ENCODE peak calls at places on chromosomes 5 and 9, in four cellular contexts. One of them, this sample, is unnamed.

GRCh38 chr5:36422957-36423356 is 121.3 kb upstream of the RANBP3L start:
- DNase-seq in uterus: no peak
- DNase-seq in IMR-90: no peak
- DNase-seq in brain microvascular endothelial cell: peak
- DNase-seq in this sample: no peak

GRCh38 chr5:3684118-3684517 is 88.5 kb downstream of the IRX1 start:
- DNase-seq in brain microvascular endothelial cell: no peak
- DNase-seq in uterus: no peak
- DNase-seq in IMR-90: no peak
- DNase-seq in this sample: no peak

GRCh38 chr5:92641031-92641962 is 939.7 kb downstream of the NR2F1-AS1 start:
- DNase-seq in uterus: peak
- DNase-seq in brain microvascular endothelial cell: peak
- DNase-seq in IMR-90: peak
- DNase-seq in this sample: no peak

GRCh38 chr5:29758986-29759421 is 1434.5 kb upstream of the CDH6 start:
- DNase-seq in brain microvascular endothelial cell: no peak
- DNase-seq in IMR-90: no peak
- DNase-seq in uterus: no peak
- DNase-seq in this sample: no peak

GRCh38 chr5:64166201-64166959 is 737 bp downstream of the RNF180 start:
- DNase-seq in IMR-90: no peak
- DNase-seq in uterus: no peak
- DNase-seq in brain microvascular endothelial cell: no peak
- DNase-seq in this sample: no peak

GRCh38 chr5:123154857-123155467 is 65.9 kb downstream of the PRDM6 start:
- DNase-seq in brain microvascular endothelial cell: no peak
- DNase-seq in IMR-90: no peak
- DNase-seq in uterus: no peak
- DNase-seq in this sample: no peak

GRCh38 chr9:1979815-1980367 is 35.3 kb upstream of the SMARCA2 start:
- DNase-seq in uterus: no peak
- DNase-seq in brain microvascular endothelial cell: no peak
- DNase-seq in IMR-90: peak
- DNase-seq in this sample: peak

GRCh38 chr9:93258419-93258817 is 74.5 kb downstream of the WNK2 start:
- DNase-seq in uterus: no peak
- DNase-seq in brain microvascular endothelial cell: no peak
- DNase-seq in IMR-90: no peak
- DNase-seq in this sample: no peak

GRCh38 chr9:7205806-7206205 is 448.0 kb downstream of the KDM4C start:
- DNase-seq in brain microvascular endothelial cell: no peak
- DNase-seq in uterus: no peak
- DNase-seq in IMR-90: no peak
- DNase-seq in this sample: no peak

GRCh38 chr9:132632426-132632825 is 37.4 kb downstream of the DDX31 start:
- DNase-seq in IMR-90: no peak
- DNase-seq in uterus: no peak
- DNase-seq in brain microvascular endothelial cell: no peak
- DNase-seq in this sample: no peak

GRCh38 chr9:83596899-83597504 is 25.9 kb upstream of the IDNK start:
- DNase-seq in uterus: no peak
- DNase-seq in brain microvascular endothelial cell: peak
- DNase-seq in IMR-90: no peak
- DNase-seq in this sample: no peak

GRCh38 chr9:5557606-5558587 is 47.6 kb downstream of the PDCD1LG2 start:
- DNase-seq in brain microvascular endothelial cell: no peak
- DNase-seq in uterus: peak
- DNase-seq in IMR-90: no peak
- DNase-seq in this sample: no peak

GRCh38 chr9:97866848-97867247 is 13.8 kb downstream of the FOXE1 start:
- DNase-seq in IMR-90: no peak
- DNase-seq in uterus: no peak
- DNase-seq in brain microvascular endothelial cell: no peak
- DNase-seq in this sample: no peak

GRCh38 chr9:91395553-91396470 is 27.8 kb downstream of the NFIL3 start:
- DNase-seq in uterus: no peak
- DNase-seq in IMR-90: peak
- DNase-seq in brain microvascular endothelial cell: peak
- DNase-seq in this sample: no peak

GRCh38 chr9:23638837-23639426 is 187.1 kb downstream of the ELAVL2 start:
- DNase-seq in brain microvascular endothelial cell: no peak
- DNase-seq in IMR-90: no peak
- DNase-seq in uterus: no peak
- DNase-seq in this sample: no peak

GRCh38 chr5:7878381-7878873 is 9.5 kb downstream of the MTRR start:
- DNase-seq in brain microvascular endothelial cell: peak
- DNase-seq in IMR-90: peak
- DNase-seq in uterus: no peak
- DNase-seq in this sample: no peak

GRCh38 chr9:128091144-128091543 is 23.1 kb downstream of the SLC25A25 start:
- DNase-seq in brain microvascular endothelial cell: peak
- DNase-seq in IMR-90: peak
- DNase-seq in uterus: peak
- DNase-seq in this sample: peak

GRCh38 chr5:73388371-73388684 is 60.2 kb downstream of the FOXD1 start:
- DNase-seq in IMR-90: peak
- DNase-seq in uterus: no peak
- DNase-seq in brain microvascular endothelial cell: no peak
- DNase-seq in this sample: no peak

GRCh38 chr9:112380102-112380581 is at the start of gene HSDL2:
- DNase-seq in uterus: no peak
- DNase-seq in IMR-90: peak
- DNase-seq in brain microvascular endothelial cell: no peak
- DNase-seq in this sample: no peak

GRCh38 chr9:129587487-129588262 is 33.2 kb downstream of the C9orf50 start:
- DNase-seq in brain microvascular endothelial cell: no peak
- DNase-seq in uterus: no peak
- DNase-seq in IMR-90: peak
- DNase-seq in this sample: no peak

GRCh38 chr5:55502759-55503158 is 32.0 kb downstream of the PLPP1 start:
- DNase-seq in brain microvascular endothelial cell: no peak
- DNase-seq in IMR-90: no peak
- DNase-seq in uterus: no peak
- DNase-seq in this sample: no peak

GRCh38 chr5:153896701-153897100 is 142.0 kb downstream of the FAM114A2 start:
- DNase-seq in IMR-90: peak
- DNase-seq in brain microvascular endothelial cell: peak
- DNase-seq in uterus: no peak
- DNase-seq in this sample: no peak

GRCh38 chr9:128124873-128125574 is 2.5 kb downstream of the PTGES2 start:
- DNase-seq in IMR-90: peak
- DNase-seq in uterus: peak
- DNase-seq in brain microvascular endothelial cell: peak
- DNase-seq in this sample: no peak

GRCh38 chr9:2267171-2267740 is 252.1 kb downstream of the SMARCA2 start:
- DNase-seq in uterus: peak
- DNase-seq in IMR-90: no peak
- DNase-seq in brain microvascular endothelial cell: no peak
- DNase-seq in this sample: no peak

GRCh38 chr9:120412425-120412951 is 167.5 kb downstream of the CDK5RAP2 start:
- DNase-seq in brain microvascular endothelial cell: peak
- DNase-seq in IMR-90: peak
- DNase-seq in uterus: no peak
- DNase-seq in this sample: peak

GRCh38 chr9:91346644-91347043 is 15.1 kb downstream of the AUH start:
- DNase-seq in IMR-90: peak
- DNase-seq in brain microvascular endothelial cell: no peak
- DNase-seq in uterus: no peak
- DNase-seq in this sample: no peak

GRCh38 chr5:137075163-137075970 is 423.8 kb downstream of the SPOCK1 start:
- DNase-seq in brain microvascular endothelial cell: no peak
- DNase-seq in uterus: peak
- DNase-seq in IMR-90: peak
- DNase-seq in this sample: no peak

GRCh38 chr5:57434683-57435082 is 47.9 kb downstream of the ACTBL2 start:
- DNase-seq in IMR-90: no peak
- DNase-seq in uterus: no peak
- DNase-seq in brain microvascular endothelial cell: no peak
- DNase-seq in this sample: no peak

GRCh38 chr5:112149727-112150126 is 269.4 kb downstream of the EPB41L4A start:
- DNase-seq in IMR-90: no peak
- DNase-seq in uterus: no peak
- DNase-seq in brain microvascular endothelial cell: no peak
- DNase-seq in this sample: no peak

GRCh38 chr5:154371687-154372086 is 74.1 kb upstream of the SAP30L start:
- DNase-seq in IMR-90: peak
- DNase-seq in uterus: no peak
- DNase-seq in brain microvascular endothelial cell: peak
- DNase-seq in this sample: peak

GRCh38 chr5:77326142-77326541 is 115.7 kb downstream of the PDE8B start:
- DNase-seq in IMR-90: no peak
- DNase-seq in brain microvascular endothelial cell: no peak
- DNase-seq in uterus: no peak
- DNase-seq in this sample: no peak

GRCh38 chr9:127124792-127125191 is 2.4 kb upstream of the ANGPTL2 start:
- DNase-seq in brain microvascular endothelial cell: no peak
- DNase-seq in uterus: no peak
- DNase-seq in IMR-90: no peak
- DNase-seq in this sample: no peak

GRCh38 chr5:127697894-127698600 is 5.1 kb upstream of the CCDC192 start:
- DNase-seq in uterus: no peak
- DNase-seq in IMR-90: peak
- DNase-seq in brain microvascular endothelial cell: peak
- DNase-seq in this sample: no peak

GRCh38 chr5:179270581-179271300 is 74.5 kb downstream of the ADAMTS2 start:
- DNase-seq in uterus: peak
- DNase-seq in brain microvascular endothelial cell: no peak
- DNase-seq in IMR-90: peak
- DNase-seq in this sample: peak

DNA sequence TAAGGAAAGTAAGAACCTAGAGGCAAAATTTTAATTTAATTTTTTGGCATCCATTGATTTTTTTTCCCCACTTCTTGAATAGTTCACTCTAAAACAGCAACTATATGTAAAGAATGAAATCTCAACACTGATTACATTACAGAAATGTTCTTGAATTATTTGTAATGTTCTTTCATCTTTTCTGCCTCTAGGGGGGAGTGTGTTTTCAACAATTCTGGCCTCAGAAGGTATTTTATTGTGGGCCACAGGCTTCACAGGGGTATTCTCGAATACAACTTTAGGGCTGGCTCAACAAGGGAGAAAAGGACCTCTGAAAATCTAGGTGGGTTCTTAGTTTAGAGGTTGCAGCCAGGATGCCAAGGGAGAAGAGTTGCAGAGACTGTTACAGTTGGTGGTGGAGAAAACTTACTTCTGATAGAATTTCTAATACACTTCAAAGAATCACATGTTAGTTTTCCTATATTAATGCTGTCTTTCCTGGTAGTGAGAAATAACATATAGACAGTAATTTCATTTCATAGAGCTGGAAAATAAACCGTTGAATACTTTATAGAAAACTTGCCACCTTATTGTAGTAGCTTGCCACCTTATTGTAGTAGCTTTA is 3.6 kb upstream of the NPR3 start:
- DNase-seq in IMR-90: peak
- DNase-seq in uterus: no peak
- DNase-seq in brain microvascular endothelial cell: no peak
- DNase-seq in this sample: no peak
- TF ChIP-seq CTCF in IMR-90: peak
- TF ChIP-seq CTCF in uterus: peak
- TF ChIP-seq CTCF in brain microvascular endothelial cell: peak
- TF ChIP-seq CTCF in this sample: peak

GRCh38 chr5:60586307-60586901 is 113.6 kb downstream of the DEPDC1B start:
- DNase-seq in uterus: no peak
- DNase-seq in brain microvascular endothelial cell: peak
- DNase-seq in IMR-90: peak
- DNase-seq in this sample: no peak
- TF ChIP-seq CTCF in uterus: peak
- TF ChIP-seq CTCF in brain microvascular endothelial cell: peak
- TF ChIP-seq CTCF in IMR-90: peak
- TF ChIP-seq CTCF in this sample: peak

DNA sequence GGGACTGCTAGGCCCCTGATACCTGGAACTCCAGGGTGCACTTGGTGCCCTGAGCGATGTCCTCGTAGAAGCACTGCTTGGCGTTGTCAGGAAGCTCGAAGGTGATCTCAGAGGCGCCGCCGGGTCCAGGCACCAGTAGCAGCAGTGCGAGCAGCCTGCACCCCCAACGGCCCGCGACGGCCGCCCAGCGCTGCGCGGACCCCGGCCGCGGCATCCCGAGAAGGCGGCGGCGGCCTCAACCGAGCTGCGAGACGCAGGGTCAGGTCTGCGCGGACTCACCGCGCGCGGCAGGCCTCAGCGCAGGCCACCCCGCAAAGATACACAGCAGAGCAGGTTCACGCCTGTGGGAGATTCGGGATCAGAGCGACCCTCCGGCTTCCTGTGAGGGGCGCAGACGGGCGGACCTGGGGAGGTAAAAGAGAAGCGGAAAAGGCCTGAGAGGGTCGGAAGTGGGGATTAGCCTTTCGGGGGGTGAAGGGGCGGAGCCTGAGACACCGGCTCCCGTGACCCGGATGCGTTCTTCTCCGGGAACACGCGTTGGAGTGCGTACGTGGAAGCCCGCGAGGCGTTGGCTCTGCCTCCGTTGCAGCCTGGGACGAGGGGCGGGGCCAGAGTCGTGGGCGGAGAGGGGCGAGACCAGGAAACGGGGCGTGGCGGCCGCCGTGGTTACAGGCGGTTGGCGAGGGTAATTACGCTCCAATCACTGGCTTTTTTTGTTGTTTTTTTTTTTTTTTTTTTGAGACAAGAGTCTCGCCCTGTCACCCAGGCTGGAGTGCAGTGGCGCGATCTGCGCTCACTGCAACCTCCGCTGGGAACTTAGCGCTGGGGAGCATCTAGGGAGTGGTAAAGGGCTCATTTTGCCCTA is at the start of gene TMED7:
- DNase-seq in uterus: peak
- DNase-seq in brain microvascular endothelial cell: peak
- DNase-seq in IMR-90: peak
- DNase-seq in this sample: peak
- TF ChIP-seq CTCF in uterus: peak
- TF ChIP-seq CTCF in brain microvascular endothelial cell: no peak
- TF ChIP-seq CTCF in IMR-90: no peak
- TF ChIP-seq CTCF in this sample: no peak

GRCh38 chr9:35910613-35911488 is 1.6 kb downstream of the SPAAR start:
- DNase-seq in uterus: no peak
- DNase-seq in brain microvascular endothelial cell: peak
- DNase-seq in IMR-90: peak
- DNase-seq in this sample: no peak
- TF ChIP-seq CTCF in uterus: no peak
- TF ChIP-seq CTCF in brain microvascular endothelial cell: peak
- TF ChIP-seq CTCF in IMR-90: peak
- TF ChIP-seq CTCF in this sample: peak